ENCODE peak calls at places on chromosome 1, in nine cellular contexts. One of them, this sample, is unnamed.

GRCh38 chr1:177287237-177287636 is 116.5 kb downstream of the BRINP2 start:
- DNase-seq in tibial artery: no peak
- DNase-seq in sigmoid colon: no peak
- DNase-seq in C1 segment of cervical spinal cord: no peak
- DNase-seq in astrocyte: no peak
- DNase-seq in fibroblast of the conjunctiva: no peak
- DNase-seq in left colon: no peak
- DNase-seq in midbrain: no peak
- DNase-seq in GM10248: no peak
- DNase-seq in this sample: no peak

GRCh38 chr1:109183339-109183738 is 30.4 kb upstream of the SARS1 start:
- DNase-seq in midbrain: no peak
- DNase-seq in C1 segment of cervical spinal cord: no peak
- DNase-seq in tibial artery: no peak
- DNase-seq in fibroblast of the conjunctiva: no peak
- DNase-seq in sigmoid colon: no peak
- DNase-seq in left colon: no peak
- DNase-seq in astrocyte: no peak
- DNase-seq in GM10248: no peak
- DNase-seq in this sample: no peak

GRCh38 chr1:228417471-228418203 is 976 bp upstream of the TRIM17 start:
- DNase-seq in GM10248: no peak
- DNase-seq in left colon: no peak
- DNase-seq in astrocyte: peak; percentile 15
- DNase-seq in sigmoid colon: no peak
- DNase-seq in tibial artery: no peak
- DNase-seq in midbrain: no peak
- DNase-seq in fibroblast of the conjunctiva: no peak
- DNase-seq in C1 segment of cervical spinal cord: no peak
- DNase-seq in this sample: no peak

GRCh38 chr1:93977546-93977945 is 68.3 kb upstream of the GCLM start:
- DNase-seq in C1 segment of cervical spinal cord: no peak
- DNase-seq in left colon: no peak
- DNase-seq in midbrain: no peak
- DNase-seq in fibroblast of the conjunctiva: no peak
- DNase-seq in tibial artery: no peak
- DNase-seq in GM10248: no peak
- DNase-seq in astrocyte: peak; percentile 67
- DNase-seq in sigmoid colon: no peak
- DNase-seq in this sample: no peak

GRCh38 chr1:87428883-87429282 is 100.2 kb downstream of the LMO4 start:
- DNase-seq in GM10248: no peak
- DNase-seq in tibial artery: no peak
- DNase-seq in midbrain: no peak
- DNase-seq in astrocyte: no peak
- DNase-seq in fibroblast of the conjunctiva: no peak
- DNase-seq in C1 segment of cervical spinal cord: no peak
- DNase-seq in sigmoid colon: no peak
- DNase-seq in left colon: no peak
- DNase-seq in this sample: no peak

GRCh38 chr1:165173409-165173808 is 183.1 kb downstream of the LMX1A start:
- DNase-seq in C1 segment of cervical spinal cord: no peak
- DNase-seq in fibroblast of the conjunctiva: no peak
- DNase-seq in left colon: no peak
- DNase-seq in GM10248: no peak
- DNase-seq in sigmoid colon: no peak
- DNase-seq in astrocyte: no peak
- DNase-seq in tibial artery: no peak
- DNase-seq in midbrain: no peak
- DNase-seq in this sample: no peak

GRCh38 chr1:17540255-17541001 is 930 bp downstream of the ARHGEF10L start:
- DNase-seq in sigmoid colon: peak; percentile 87
- DNase-seq in tibial artery: peak; percentile 72
- DNase-seq in astrocyte: no peak
- DNase-seq in left colon: peak; percentile 64
- DNase-seq in GM10248: no peak
- DNase-seq in C1 segment of cervical spinal cord: peak; percentile 66
- DNase-seq in fibroblast of the conjunctiva: no peak
- DNase-seq in midbrain: peak; percentile 50
- DNase-seq in this sample: peak; percentile 56

GRCh38 chr1:107767156-107767582 is 197.8 kb downstream of the VAV3 start:
- DNase-seq in GM10248: no peak
- DNase-seq in midbrain: no peak
- DNase-seq in astrocyte: no peak
- DNase-seq in tibial artery: no peak
- DNase-seq in C1 segment of cervical spinal cord: no peak
- DNase-seq in sigmoid colon: no peak
- DNase-seq in fibroblast of the conjunctiva: no peak
- DNase-seq in left colon: no peak
- DNase-seq in this sample: no peak

This sample was measured in ovary.